ENCODE peak calls at places on chromosomes 6 and 20, in eight cellular contexts. D is heart right ventricle, B is left ventricle myocardium inferior, Q is brain microvascular endothelial cell, P is A549, Z is tibial artery, I is upper lobe of right lung, J is uterus. A is an unnamed sample.

GRCh38 chr20:45353746-45354145 is 5.5 kb upstream of the SDC4 start:
- DNase-seq in I (no peak), Q (no peak), D (no peak), P (no peak), J (no peak), Z (no peak), B (no peak), A (no peak)

GRCh38 chr6:168264593-168265335 is 54.8 kb downstream of the DACT2 start:
- DNase-seq in I (peak), Q (no peak), J (no peak), D (no peak), Z (no peak), B (no peak), P (no peak), A (no peak)

GRCh38 chr20:64140956-64141355 is 23.3 kb upstream of the MYT1 start:
- DNase-seq in I (peak), J (no peak), P (no peak), Q (no peak), Z (no peak), D (no peak), B (no peak), A (no peak)

GRCh38 chr6:144718431-144718830 is 433.3 kb downstream of the UTRN start:
- DNase-seq in I (no peak), Q (peak), P (no peak), B (no peak), J (no peak), Z (no peak), D (no peak), A (no peak)

GRCh38 chr20:48238326-48238725 is 453.0 kb upstream of the SULF2 start:
- DNase-seq in J (no peak), P (no peak), Z (no peak), Q (peak), D (no peak), I (no peak), B (no peak), A (no peak)

GRCh38 chr6:30399390-30400058 is 54.6 kb downstream of the RPP21 start:
- DNase-seq in I (no peak), Q (no peak), P (no peak), D (no peak), B (no peak), J (no peak), Z (no peak), A (no peak)

GRCh38 chr6:128508588-128509296 is 11.7 kb downstream of the PTPRK start:
- DNase-seq in Q (peak), B (no peak), P (peak), I (no peak), Z (no peak), J (no peak), D (no peak), A (no peak)

GRCh38 chr6:11830105-11830504 is 51.5 kb upstream of the ADTRP start:
- DNase-seq in I (no peak), Z (no peak), B (no peak), P (no peak), J (no peak), Q (no peak), D (no peak), A (no peak)

GRCh38 chr6:38134704-38135088 is 315.2 kb downstream of the ZFAND3 start:
- DNase-seq in J (no peak), D (peak), Q (no peak), I (no peak), Z (no peak), P (no peak), B (no peak), A (peak)

GRCh38 chr20:32583581-32584045 is 1.5 kb downstream of the NOL4L start:
- DNase-seq in P (no peak), I (no peak), Z (no peak), D (no peak), Q (no peak), B (no peak), J (no peak), A (no peak)

GRCh38 chr6:98946877-98947410 is 802 bp downstream of the FBXL4 start:
- DNase-seq in B (no peak), D (peak), Q (no peak), P (peak), I (peak), Z (peak), J (peak), A (peak)

GRCh38 chr6:112667427-112667826 is 320.3 kb downstream of the RFPL4B start:
- DNase-seq in J (no peak), Q (no peak), I (no peak), D (no peak), Z (no peak), P (no peak), B (no peak), A (no peak)

GRCh38 chr6:126957721-126958120 is 160.8 kb upstream of the RSPO3 start:
- DNase-seq in Z (no peak), B (no peak), Q (no peak), D (no peak), I (no peak), P (no peak), J (no peak), A (no peak)

GRCh38 chr20:49245921-49246740 is 26.9 kb downstream of the DDX27 start:
- DNase-seq in Z (no peak), P (peak), Q (peak), J (no peak), D (no peak), B (peak), I (no peak), A (peak)

GRCh38 chr6:119347466-119348307 is 1.9 kb downstream of the MAN1A1 start:
- DNase-seq in J (no peak), Z (peak), D (peak), Q (no peak), B (peak), I (peak), P (no peak), A (peak)

GRCh38 chr20:1718604-1719384 is 61.2 kb upstream of the SIRPG start:
- DNase-seq in J (peak), B (no peak), I (no peak), P (peak), D (no peak), Z (peak), Q (peak), A (no peak)

GRCh38 chr6:148999921-149000589 is 253.2 kb downstream of the UST start:
- DNase-seq in P (peak), Z (peak), B (peak), I (no peak), Q (peak), D (peak), J (peak), A (peak)

GRCh38 chr6:135830452-135830851 is 21.0 kb upstream of the PDE7B start:
- DNase-seq in B (no peak), I (no peak), Z (no peak), D (no peak), J (no peak), Q (peak), P (no peak), A (no peak)

GRCh38 chr6:115310156-115310555 is 750.5 kb downstream of the FRK start:
- DNase-seq in I (no peak), P (no peak), J (no peak), Z (no peak), B (no peak), Q (no peak), D (no peak), A (no peak)
- TF ChIP-seq CTCF in I (no peak), P (no peak), J (no peak), Z (no peak), B (no peak), Q (no peak), D (no peak), A (no peak)

GRCh38 chr20:36304786-36305495 is 1.2 kb upstream of the DLGAP4 start:
- DNase-seq in D (no peak), Z (no peak), P (no peak), B (no peak), J (no peak), I (no peak), Q (no peak), A (no peak)

GRCh38 chr20:36308318-36308710 is 2.2 kb downstream of the DLGAP4 start:
- DNase-seq in J (no peak), D (no peak), Z (no peak), I (peak), B (no peak), Q (no peak), P (no peak), A (no peak)

GRCh38 chr20:36307412-36308317 is 1.5 kb downstream of the DLGAP4 start:
- DNase-seq in Q (no peak), D (no peak), J (no peak), Z (no peak), P (no peak), I (peak), B (no peak), A (no peak)

GRCh38 chr20:36305602-36306556 is at the start of gene DLGAP4:
- DNase-seq in Q (no peak), I (peak), B (no peak), J (no peak), Z (no peak), P (no peak), D (no peak), A (no peak)

GRCh38 chr20:36306557-36307411 is 645 bp downstream of the DLGAP4 start:
- DNase-seq in B (no peak), J (no peak), D (no peak), P (no peak), I (peak), Q (no peak), Z (no peak), A (no peak)
- H3K4me3 ChIP-seq in B (peak), J (peak), D (peak), P (peak), I (no peak), Q (no peak), Z (peak), A (peak)

GRCh38 chr6:109491207-109491938 is 8.4 kb upstream of the ZBTB24 start:
- DNase-seq in D (no peak), I (no peak), B (no peak), Q (no peak), P (no peak), Z (no peak), J (no peak), A (no peak)
- H3K27ac ChIP-seq in D (no peak), I (peak), B (no peak), Q (no peak), P (no peak), Z (no peak), J (no peak), A (no peak)

DNA sequence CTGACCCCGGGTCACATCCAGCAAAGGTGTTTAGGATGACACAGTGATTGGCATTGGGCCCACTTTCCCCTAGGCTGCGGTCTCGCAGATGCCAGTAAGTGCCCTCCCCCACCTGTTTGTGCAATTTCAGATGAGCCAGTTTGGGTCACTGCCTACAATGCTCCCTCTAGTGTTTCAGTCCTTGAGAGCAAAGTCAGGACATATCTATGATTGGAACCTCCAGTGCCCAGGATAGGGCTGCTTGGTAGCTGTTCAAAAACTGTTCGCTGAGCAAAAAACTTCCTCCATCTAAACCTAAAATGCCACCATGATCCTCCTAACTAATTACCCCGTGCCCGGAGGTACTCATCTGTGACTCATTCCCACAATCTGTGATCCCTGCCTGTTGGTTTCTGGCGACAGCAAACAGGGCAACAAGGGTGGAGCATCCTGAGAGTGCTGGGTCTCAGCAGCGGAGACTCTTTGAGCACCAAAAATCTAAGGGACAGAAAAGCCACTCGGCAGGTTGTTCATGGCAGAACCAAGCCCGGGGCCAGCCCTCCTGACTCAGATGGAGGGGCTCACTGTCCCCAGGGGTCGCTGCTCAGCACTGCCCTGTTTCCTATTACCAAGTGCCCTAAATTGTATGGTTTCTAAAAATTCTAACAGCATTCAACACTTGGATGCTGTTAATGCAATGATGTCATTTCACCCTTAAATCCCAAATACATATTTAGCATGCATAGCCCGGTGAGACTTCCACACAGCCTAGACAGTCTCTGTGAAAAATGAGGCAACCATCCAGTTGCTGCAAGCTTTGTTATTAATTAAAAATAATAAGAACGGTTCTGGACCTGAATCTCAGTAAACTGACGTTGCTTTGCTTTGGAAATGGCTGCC is 5.0 kb downstream of the VSX1 start:
- DNase-seq in P (peak), Q (no peak), B (no peak), Z (no peak), D (no peak), I (no peak), J (no peak), A (no peak)
- TF ChIP-seq CTCF in P (peak), Q (peak), B (peak), Z (no peak), D (peak), I (peak), J (peak), A (no peak)

DNA sequence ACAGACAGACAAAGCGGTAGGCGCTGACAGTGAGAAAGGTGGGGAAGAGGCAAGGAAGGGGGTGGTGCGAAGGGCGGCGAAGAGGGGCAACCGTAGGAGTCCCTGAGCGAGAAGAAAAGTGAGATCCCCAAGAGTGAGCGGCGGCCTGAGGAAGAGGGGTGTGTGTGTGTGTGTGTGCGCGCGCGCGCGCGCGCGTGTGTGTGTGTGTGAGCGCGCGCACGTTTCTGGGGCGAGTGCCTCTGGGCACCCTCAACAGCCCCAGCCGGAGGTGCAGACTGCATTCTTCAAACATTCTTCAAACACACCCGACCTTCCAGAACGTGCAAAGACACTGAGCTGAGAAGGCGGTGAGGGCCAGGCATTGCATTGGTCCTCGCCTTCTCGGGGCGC is 76.2 kb upstream of the FOXP4 start:
- DNase-seq in Z (no peak), I (peak), J (no peak), Q (no peak), D (no peak), P (no peak), B (no peak), A (peak)
- H3K4me3 ChIP-seq in Z (peak), I (peak), J (no peak), Q (peak), D (no peak), P (no peak), B (peak), A (peak)

GRCh38 chr20:35093245-35093884 is 758 bp upstream of the TRPC4AP start:
- DNase-seq in I (no peak), Z (no peak), B (no peak), P (peak), Q (peak), D (no peak), J (no peak), A (no peak)

GRCh38 chr20:35092524-35093244 is at the start of gene TRPC4AP:
- DNase-seq in Z (peak), B (peak), Q (peak), D (peak), P (peak), J (peak), I (peak), A (peak)

GRCh38 chr20:35088231-35088794 is 4.3 kb downstream of the TRPC4AP start:
- DNase-seq in D (no peak), P (no peak), Z (no peak), B (no peak), I (no peak), J (no peak), Q (no peak), A (no peak)

GRCh38 chr20:35087355-35087754 is 5.3 kb downstream of the TRPC4AP start:
- DNase-seq in Q (no peak), Z (no peak), D (no peak), P (no peak), J (no peak), B (no peak), I (no peak), A (no peak)

DNA sequence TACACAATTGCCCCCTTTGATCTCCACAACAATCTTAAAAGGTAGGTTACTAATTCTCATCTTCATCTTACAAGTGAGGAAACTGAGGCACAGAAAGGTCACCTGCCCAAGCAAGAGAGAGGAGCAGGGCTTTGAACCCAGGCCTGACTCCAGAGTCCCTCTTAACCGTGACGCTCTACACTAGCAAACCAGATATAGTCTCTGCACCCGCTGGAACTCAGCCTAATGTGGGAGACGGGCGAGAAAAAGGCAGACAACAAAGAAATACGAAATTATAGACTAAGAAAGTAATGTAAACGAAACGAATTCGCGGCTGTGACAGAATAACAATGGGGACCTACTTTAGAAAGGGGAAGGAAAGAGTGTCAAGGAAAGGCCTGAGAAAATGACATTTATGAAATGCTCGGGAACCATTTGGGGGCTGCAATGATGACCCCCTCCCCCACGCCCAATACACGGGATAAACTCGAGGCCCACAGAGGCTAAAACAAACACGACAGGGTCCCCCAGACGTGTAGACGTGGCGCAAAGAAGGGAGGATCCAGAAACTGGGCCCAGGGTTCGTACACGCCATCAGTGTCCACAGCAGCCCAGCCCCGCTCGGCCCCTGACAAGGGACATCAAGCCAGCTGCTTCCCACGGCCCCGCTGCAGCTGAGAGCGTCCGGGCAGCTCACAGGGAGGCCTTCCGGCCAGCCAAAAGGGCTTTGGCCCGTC is 641 bp downstream of the TRPC4AP start:
- DNase-seq in D (no peak), Q (no peak), J (no peak), I (no peak), Z (peak), B (no peak), P (no peak), A (no peak)
- H3K27ac ChIP-seq in D (peak), Q (peak), J (peak), I (peak), Z (peak), B (peak), P (peak), A (peak)